ENCODE peak calls at places on chromosomes 2 and 18, in six cellular contexts. X is H9, M is neuronal stem cell, L is H1, U is IMR-90, W is mesenchymal stem cell. J is an unnamed sample.

GRCh38 chr2:233385489-233386044 is 31.3 kb downstream of the DGKD start:
- DNase-seq in U (no peak), W (peak), M (no peak), X (no peak), L (no peak), J (no peak)

GRCh38 chr2:99852376-99852934 is 289.9 kb downstream of the AFF3 start:
- DNase-seq in X (no peak), W (no peak), L (no peak), U (no peak), M (no peak), J (no peak)

GRCh38 chr2:42568431-42569115 is at the start of gene MTA3:
- DNase-seq in W (peak), U (no peak), L (peak), M (peak), X (peak), J (peak)

GRCh38 chr18:42437646-42438045 is 482.6 kb downstream of the PIK3C3 start:
- DNase-seq in X (no peak), W (no peak), M (no peak), L (no peak), U (no peak), J (no peak)

GRCh38 chr2:205377324-205377723 is 305.0 kb upstream of the NRP2 start:
- DNase-seq in L (no peak), M (no peak), W (no peak), X (no peak), U (no peak), J (no peak)

GRCh38 chr2:174787485-174788205 is 23.4 kb upstream of the CHRNA1 start:
- DNase-seq in W (peak), L (peak), M (no peak), U (peak), X (peak), J (peak)

GRCh38 chr2:128644156-128644555 is 325.5 kb upstream of the HS6ST1 start:
- DNase-seq in U (no peak), W (no peak), X (peak), M (peak), L (peak), J (no peak)

GRCh38 chr2:133951209-133951608 is 302.7 kb upstream of the MGAT5 start:
- DNase-seq in L (no peak), W (no peak), U (no peak), M (no peak), X (no peak), J (no peak)

GRCh38 chr2:170155022-170155722 is 22.8 kb upstream of the MYO3B start:
- DNase-seq in W (peak), M (no peak), X (peak), L (no peak), U (peak), J (no peak)

GRCh38 chr2:50895058-50895457 is 136.9 kb downstream of the NRXN1 start:
- DNase-seq in W (no peak), U (no peak), M (no peak), X (no peak), L (no peak), J (no peak)

GRCh38 chr18:59318460-59318859 is at the start of gene CPLX4:
- DNase-seq in X (no peak), L (no peak), U (no peak), W (no peak), M (no peak), J (no peak)

GRCh38 chr2:99883356-99883867 is 259.0 kb downstream of the AFF3 start:
- DNase-seq in W (no peak), M (no peak), L (no peak), X (no peak), U (no peak), J (no peak)

GRCh38 chr2:152894051-152894450 is 175.6 kb downstream of the ARL6IP6 start:
- DNase-seq in X (no peak), M (no peak), W (no peak), L (no peak), U (no peak), J (no peak)

GRCh38 chr2:129758461-129759185 is 220.8 kb upstream of the RAB6C start:
- DNase-seq in W (no peak), X (peak), L (no peak), M (no peak), U (no peak), J (no peak)

GRCh38 chr2:180705551-180705950 is 274.9 kb upstream of the UBE2E3 start:
- DNase-seq in M (no peak), U (peak), X (no peak), W (no peak), L (no peak), J (no peak)

GRCh38 chr2:152409691-152410597 is 75.0 kb downstream of the FMNL2 start:
- DNase-seq in L (no peak), U (peak), M (no peak), X (no peak), W (no peak), J (no peak)

GRCh38 chr2:235570966-235571692 is 77.3 kb downstream of the AGAP1 start:
- DNase-seq in X (no peak), W (no peak), L (no peak), U (no peak), M (no peak), J (no peak)

GRCh38 chr18:26646897-26647296 is 98.5 kb upstream of the KCTD1 start:
- DNase-seq in X (no peak), M (no peak), U (no peak), L (no peak), W (no peak), J (no peak)

GRCh38 chr2:46067501-46068292 is 229.5 kb upstream of the EPAS1 start:
- DNase-seq in U (peak), X (no peak), W (peak), L (no peak), M (no peak), J (peak)

GRCh38 chr2:177474301-177474700 is 81.7 kb downstream of the AGPS start:
- DNase-seq in X (no peak), W (no peak), U (no peak), L (no peak), M (no peak), J (no peak)

GRCh38 chr2:85390941-85391669 is 19.1 kb downstream of the CAPG start:
- DNase-seq in U (peak), L (peak), X (peak), M (no peak), W (peak), J (peak)

GRCh38 chr18:56678836-56679565 is 27.8 kb downstream of the WDR7 start:
- DNase-seq in M (no peak), L (no peak), W (no peak), U (peak), X (no peak), J (no peak)

GRCh38 chr2:219701847-219702634 is 74.6 kb downstream of the SLC4A3 start:
- DNase-seq in W (peak), M (no peak), L (peak), X (peak), U (peak), J (no peak)

GRCh38 chr18:21740724-21741510 is at the start of gene MIB1:
- DNase-seq in W (peak), U (peak), X (no peak), L (peak), M (peak), J (peak)

GRCh38 chr18:59047992-59048363 is 91.7 kb upstream of the SEC11C start:
- DNase-seq in U (no peak), L (no peak), X (no peak), M (no peak), W (no peak), J (no peak)

DNA sequence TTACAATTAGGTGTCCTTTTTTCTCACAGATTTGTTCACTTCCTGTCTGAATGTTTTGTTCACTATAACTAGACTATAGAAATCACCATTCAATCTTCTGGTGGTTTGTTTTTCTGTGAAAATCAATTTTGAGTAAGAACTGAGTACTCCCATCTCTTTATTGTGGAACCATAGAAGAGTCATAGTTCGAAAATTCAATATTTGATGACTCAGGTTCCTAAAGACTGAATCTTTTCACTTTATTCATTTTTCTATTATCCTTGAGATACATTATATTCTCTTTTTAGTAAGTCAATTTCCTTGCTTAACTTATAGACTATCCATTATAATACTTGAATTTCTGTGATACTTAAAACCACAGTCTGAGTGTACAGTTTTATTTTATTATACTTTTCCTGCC is 49.3 kb upstream of the KCNH7 start:
- DNase-seq in X (no peak), M (no peak), W (no peak), U (no peak), L (no peak), J (no peak)
- H3K14ac ChIP-seq in X (no peak), M (no peak), W (no peak), U (no peak), L (no peak), J (no peak)

GRCh38 chr2:27815860-27816438 is 44.4 kb downstream of the MRPL33 start:
- DNase-seq in U (no peak), M (no peak), W (no peak), L (no peak), X (no peak), J (no peak)
- H3K14ac ChIP-seq in U (no peak), M (no peak), W (no peak), L (no peak), X (no peak), J (no peak)

GRCh38 chr2:136823291-136823690 is 57.9 kb downstream of the THSD7B start:
- DNase-seq in W (no peak), M (no peak), U (no peak), X (no peak), L (no peak), J (no peak)

GRCh38 chr2:136828774-136829173 is 63.4 kb downstream of the THSD7B start:
- DNase-seq in M (no peak), L (no peak), X (no peak), U (no peak), W (no peak), J (no peak)

GRCh38 chr2:136828162-136828561 is 62.8 kb downstream of the THSD7B start:
- DNase-seq in L (no peak), X (no peak), W (no peak), U (no peak), M (no peak), J (no peak)
- H3K14ac ChIP-seq in L (no peak), X (no peak), W (no peak), U (no peak), M (no peak), J (no peak)

DNA sequence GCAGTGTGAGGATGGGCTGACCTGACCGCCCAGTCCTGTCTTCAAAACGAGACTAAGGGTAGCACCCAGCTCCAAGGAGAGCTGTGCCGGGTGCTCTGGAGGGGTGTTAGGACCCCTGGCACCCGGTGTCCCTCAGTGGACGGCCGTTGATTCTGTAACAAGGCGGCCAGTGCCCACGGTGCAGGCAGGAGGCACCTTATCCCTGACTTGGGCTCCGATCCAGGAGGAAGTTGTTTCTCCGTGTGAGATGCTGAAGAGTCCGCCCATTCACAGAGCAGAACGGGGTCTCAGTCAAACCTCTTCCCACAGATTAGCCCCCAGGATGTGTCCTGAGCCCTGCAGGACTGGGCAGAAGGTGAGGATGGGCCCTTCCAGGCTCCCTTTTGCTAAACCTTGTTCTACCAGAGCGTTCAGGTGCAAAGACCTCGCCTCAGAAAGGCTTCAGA is 123.0 kb downstream of the NFATC1 start:
- DNase-seq in W (no peak), L (no peak), M (no peak), X (peak), U (no peak), J (no peak)
- H3K14ac ChIP-seq in W (peak), L (no peak), M (no peak), X (no peak), U (no peak), J (no peak)

DNA sequence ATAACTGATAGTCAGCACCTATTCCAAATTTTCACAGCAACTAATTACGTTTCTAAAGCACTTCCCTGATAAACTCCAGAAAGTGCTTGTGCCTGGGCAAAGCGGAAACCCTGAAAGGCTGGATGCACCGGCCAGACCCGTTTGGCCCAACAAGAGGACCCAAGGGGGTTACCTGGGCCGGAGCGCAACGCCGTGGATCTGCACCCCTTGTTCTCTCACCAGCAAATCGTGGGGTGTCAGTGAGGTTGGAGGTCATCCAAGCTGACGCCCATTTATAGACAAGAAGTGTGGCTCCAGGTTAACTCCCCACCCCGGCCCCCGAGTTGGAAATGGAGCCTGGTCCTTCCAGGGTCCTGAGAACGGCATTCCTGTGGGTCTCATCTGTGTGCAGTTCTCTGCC is 167.0 kb upstream of the HDAC4 start:
- DNase-seq in X (no peak), U (no peak), M (no peak), W (no peak), L (no peak), J (no peak)
- H3K14ac ChIP-seq in X (no peak), U (no peak), M (no peak), W (no peak), L (no peak), J (no peak)

GRCh38 chr18:48665654-48666053 is 126.8 kb downstream of the CTIF start:
- DNase-seq in X (no peak), L (no peak), W (no peak), U (no peak), M (no peak), J (no peak)

GRCh38 chr18:48669180-48669675 is 130.4 kb downstream of the CTIF start:
- DNase-seq in X (no peak), M (no peak), W (no peak), L (no peak), U (no peak), J (no peak)

GRCh38 chr18:48668466-48669179 is 129.8 kb downstream of the CTIF start:
- DNase-seq in X (no peak), U (no peak), L (no peak), M (no peak), W (no peak), J (no peak)

GRCh38 chr18:48666613-48667012 is 127.8 kb downstream of the CTIF start:
- DNase-seq in X (no peak), U (no peak), L (no peak), W (no peak), M (no peak), J (no peak)

DNA sequence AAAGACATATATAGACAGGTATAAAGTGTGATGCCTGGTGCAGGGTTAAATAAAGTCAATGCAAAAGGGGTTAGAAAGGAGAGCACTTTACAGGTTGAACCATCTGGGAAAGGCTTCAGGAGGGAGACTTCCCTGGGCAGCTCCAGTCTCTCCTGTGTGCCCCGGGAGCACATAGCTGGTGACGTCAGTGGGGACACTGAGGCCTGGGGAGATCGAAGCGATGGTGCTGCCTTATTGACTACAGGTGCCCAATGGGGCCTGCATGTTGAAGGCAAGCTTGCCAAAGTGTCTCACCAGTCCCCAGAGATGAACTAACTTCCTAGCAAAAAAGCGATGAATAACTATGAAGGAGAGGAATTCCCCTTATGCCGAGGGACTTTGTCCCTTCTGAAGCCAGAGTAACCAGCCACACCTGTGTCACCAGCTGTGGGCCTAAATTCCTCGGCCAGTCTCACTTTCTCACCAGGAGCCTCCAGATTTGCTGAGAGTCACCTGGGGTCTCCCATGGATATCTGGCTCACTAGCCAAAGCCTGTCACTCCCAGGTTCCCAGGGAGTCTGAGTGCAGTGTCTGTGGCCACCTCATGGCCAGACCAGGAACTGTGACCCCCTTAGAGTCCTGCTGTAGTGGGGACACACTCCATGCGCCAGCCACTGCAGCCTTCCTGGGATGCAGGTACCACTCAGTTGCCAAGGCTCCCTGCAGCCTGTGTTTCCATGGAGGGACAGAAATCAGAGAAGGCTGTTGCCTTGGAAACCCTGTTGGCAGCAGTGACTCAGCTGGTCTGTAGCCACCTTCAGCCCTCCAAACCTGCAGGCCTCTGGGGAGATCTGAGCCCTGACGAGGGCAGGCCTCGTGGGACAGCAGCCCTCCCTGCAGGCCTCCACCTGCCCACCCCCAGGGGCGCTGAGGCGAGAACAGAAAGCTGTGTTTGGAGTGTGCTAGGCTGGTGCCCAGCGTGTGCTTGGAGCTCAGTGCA is 128.7 kb downstream of the CTIF start:
- DNase-seq in X (peak), M (no peak), L (no peak), W (no peak), U (peak), J (no peak)
- H3K14ac ChIP-seq in X (peak), M (no peak), L (no peak), W (no peak), U (no peak), J (no peak)

GRCh38 chr2:239502430-239503221 is 101.8 kb upstream of the HDAC4 start:
- DNase-seq in L (no peak), M (no peak), U (no peak), W (no peak), X (no peak), J (no peak)

GRCh38 chr2:239498981-239499633 is 98.3 kb upstream of the HDAC4 start:
- DNase-seq in X (no peak), M (no peak), L (no peak), W (no peak), U (no peak), J (no peak)

GRCh38 chr2:239500915-239501630 is 100.3 kb upstream of the HDAC4 start:
- DNase-seq in U (no peak), L (no peak), W (no peak), M (no peak), X (no peak), J (peak)

GRCh38 chr2:239498576-239498975 is 97.8 kb upstream of the HDAC4 start:
- DNase-seq in X (no peak), L (no peak), U (no peak), W (no peak), M (no peak), J (no peak)

DNA sequence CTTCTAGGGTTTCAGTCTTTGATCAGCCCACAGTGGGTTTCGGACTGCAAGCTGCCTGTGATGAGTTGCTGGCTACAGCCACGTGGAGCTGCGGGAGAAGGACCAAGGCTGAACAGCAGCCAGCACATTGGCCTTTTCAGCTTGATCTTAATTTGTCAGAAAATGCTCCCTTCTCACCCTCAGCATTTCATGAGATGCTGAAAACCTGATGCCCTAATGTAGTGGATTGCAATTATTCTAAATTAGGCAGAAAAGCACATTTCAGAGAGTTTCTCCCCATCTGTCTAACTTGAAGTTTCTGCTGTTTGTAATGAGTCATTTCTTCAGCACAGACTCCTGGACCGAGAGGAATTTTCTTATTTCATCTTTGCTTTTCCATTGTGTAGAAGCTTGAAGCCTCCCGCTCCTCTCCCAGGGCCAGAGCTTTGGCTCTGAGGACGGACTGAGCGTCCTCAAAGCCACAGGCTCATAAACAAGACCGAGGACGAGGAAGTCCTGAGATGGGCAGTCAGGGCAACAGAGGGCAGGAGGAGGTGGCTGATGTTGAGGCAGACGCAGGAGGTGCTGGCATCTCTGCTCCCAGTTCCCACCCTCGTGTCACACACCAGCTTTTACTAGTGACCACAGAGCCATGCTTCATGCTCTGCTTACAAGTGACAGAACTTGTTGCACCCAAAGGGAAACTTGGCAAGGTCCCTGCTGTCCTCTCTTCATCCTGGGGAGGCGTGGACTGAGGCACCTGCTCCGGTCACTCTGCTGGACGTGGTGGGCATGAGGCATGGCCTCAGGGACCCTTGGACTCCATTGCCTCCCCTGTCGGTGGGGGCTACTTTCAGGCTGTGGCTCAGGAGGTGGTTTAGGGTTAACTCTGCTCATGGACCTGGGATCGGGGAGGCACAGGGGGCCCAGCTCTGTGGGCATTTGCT is 99.4 kb upstream of the HDAC4 start:
- DNase-seq in X (no peak), M (no peak), L (no peak), U (no peak), W (no peak), J (no peak)
- H3K14ac ChIP-seq in X (no peak), M (peak), L (no peak), U (no peak), W (no peak), J (no peak)

J was measured in trophoblast cell.